ENCODE peak calls at places on chromosomes 2 and 18, in four cellular contexts. One of them, this sample, is unnamed.

GRCh38 chr18:3007491-3007890 is 5.5 kb downstream of the LPIN2 start:
- DNase-seq in A549: no peak
- DNase-seq in IMR-90: no peak
- DNase-seq in GM23338: no peak
- DNase-seq in this sample: no peak

GRCh38 chr2:195027947-195028346 is 629.1 kb upstream of the SLC39A10 start:
- DNase-seq in IMR-90: no peak
- DNase-seq in GM23338: peak
- DNase-seq in A549: no peak
- DNase-seq in this sample: no peak

GRCh38 chr2:111940333-111940902 is 42.0 kb downstream of the MERTK start:
- DNase-seq in IMR-90: no peak
- DNase-seq in A549: no peak
- DNase-seq in GM23338: no peak
- DNase-seq in this sample: no peak

GRCh38 chr2:37766087-37766486 is 94.6 kb upstream of the CDC42EP3 start:
- DNase-seq in A549: peak
- DNase-seq in IMR-90: no peak
- DNase-seq in GM23338: peak
- DNase-seq in this sample: no peak

GRCh38 chr18:8501044-8501443 is 108.2 kb upstream of the RAB12 start:
- DNase-seq in GM23338: no peak
- DNase-seq in IMR-90: no peak
- DNase-seq in A549: no peak
- DNase-seq in this sample: no peak

GRCh38 chr2:55743583-55743982 is 49.9 kb upstream of the PNPT1 start:
- DNase-seq in IMR-90: peak
- DNase-seq in GM23338: no peak
- DNase-seq in A549: no peak
- DNase-seq in this sample: no peak

GRCh38 chr2:96317584-96317997 is 7.5 kb upstream of the ITPRIPL1 start:
- DNase-seq in GM23338: no peak
- DNase-seq in A549: no peak
- DNase-seq in IMR-90: no peak
- DNase-seq in this sample: no peak

GRCh38 chr18:56565059-56565458 is 73.3 kb downstream of the TXNL1 start:
- DNase-seq in GM23338: no peak
- DNase-seq in IMR-90: no peak
- DNase-seq in A549: no peak
- DNase-seq in this sample: no peak

GRCh38 chr2:240179186-240179815 is 38.8 kb upstream of the OTOS start:
- DNase-seq in A549: no peak
- DNase-seq in IMR-90: no peak
- DNase-seq in GM23338: no peak
- DNase-seq in this sample: no peak

GRCh38 chr18:79934311-79935097 is 16.9 kb downstream of the SLC66A2 start:
- DNase-seq in A549: no peak
- DNase-seq in IMR-90: no peak
- DNase-seq in GM23338: no peak
- DNase-seq in this sample: peak

GRCh38 chr18:44839239-44839666 is 158.6 kb downstream of the SETBP1 start:
- DNase-seq in GM23338: peak
- DNase-seq in IMR-90: peak
- DNase-seq in A549: peak
- DNase-seq in this sample: peak

GRCh38 chr2:118013221-118013723 is 598 bp downstream of the CCDC93 start:
- DNase-seq in A549: no peak
- DNase-seq in GM23338: peak
- DNase-seq in IMR-90: no peak
- DNase-seq in this sample: peak

GRCh38 chr2:237201461-237202287 is 116.0 kb downstream of the COPS8 start:
- DNase-seq in IMR-90: peak
- DNase-seq in GM23338: no peak
- DNase-seq in A549: peak
- DNase-seq in this sample: no peak

GRCh38 chr18:24627644-24628315 is 167.3 kb downstream of the HRH4 start:
- DNase-seq in IMR-90: peak
- DNase-seq in A549: no peak
- DNase-seq in GM23338: no peak
- DNase-seq in this sample: no peak

GRCh38 chr2:98730053-98730850 is 680 bp downstream of the MGAT4A start:
- DNase-seq in A549: peak
- DNase-seq in GM23338: peak
- DNase-seq in IMR-90: no peak
- DNase-seq in this sample: peak

GRCh38 chr2:38610851-38611801 is 8.4 kb upstream of the HNRNPLL start:
- DNase-seq in IMR-90: peak
- DNase-seq in A549: no peak
- DNase-seq in GM23338: no peak
- DNase-seq in this sample: no peak

GRCh38 chr2:187580462-187581124 is 26.4 kb upstream of the TFPI start:
- DNase-seq in IMR-90: peak
- DNase-seq in GM23338: peak
- DNase-seq in A549: peak
- DNase-seq in this sample: no peak

DNA sequence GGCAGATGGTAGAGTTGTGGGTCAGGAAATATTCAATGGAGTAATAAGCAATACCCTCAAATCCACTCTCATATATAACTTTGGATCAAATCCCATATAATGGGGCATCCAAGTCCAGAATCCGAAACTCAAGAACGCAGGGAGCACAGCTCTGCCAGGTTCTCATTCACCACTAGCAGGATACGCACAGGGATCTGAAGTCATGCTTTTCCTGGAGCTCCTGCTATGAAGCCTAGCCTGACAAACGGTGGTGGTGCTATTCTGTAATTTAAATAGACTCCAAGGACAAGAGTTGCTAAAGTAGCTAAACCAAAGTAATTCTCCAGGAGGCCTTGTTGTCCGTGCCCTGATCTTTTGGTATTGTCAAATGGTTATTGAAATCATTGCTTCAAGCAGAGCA is 264.8 kb downstream of the SLC8A1 start:
- DNase-seq in IMR-90: no peak
- DNase-seq in GM23338: no peak
- DNase-seq in A549: no peak
- DNase-seq in this sample: no peak
- H3K27ac ChIP-seq in IMR-90: no peak
- H3K27ac ChIP-seq in GM23338: no peak
- H3K27ac ChIP-seq in A549: no peak
- H3K27ac ChIP-seq in this sample: no peak

DNA sequence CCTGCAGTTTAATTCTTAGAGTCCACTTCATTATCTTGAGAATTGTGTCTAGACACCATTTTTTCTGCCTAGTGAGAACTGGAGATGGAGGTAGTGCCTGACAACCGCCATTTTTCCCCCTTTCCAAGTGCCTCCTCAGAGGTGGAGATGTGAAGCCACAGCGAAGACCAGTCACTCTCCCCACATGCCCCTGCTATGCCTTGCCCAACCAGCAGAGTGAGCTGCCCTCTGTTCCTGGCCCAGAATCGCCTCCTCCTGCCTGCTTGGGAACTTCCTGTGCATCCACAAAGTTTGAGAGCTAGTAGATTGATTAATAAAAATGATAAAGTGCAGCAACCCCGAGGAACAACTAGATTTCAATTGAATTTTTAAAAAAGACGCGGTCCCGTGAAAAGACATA is 123.3 kb downstream of the CLIP4 start:
- DNase-seq in IMR-90: peak
- DNase-seq in A549: peak
- DNase-seq in GM23338: peak
- DNase-seq in this sample: peak
- TF ChIP-seq CTCF in IMR-90: peak
- TF ChIP-seq CTCF in A549: peak
- TF ChIP-seq CTCF in GM23338: peak
- TF ChIP-seq CTCF in this sample: peak

GRCh38 chr2:41913921-41914609 is 133.8 kb upstream of the PKDCC start:
- DNase-seq in A549: no peak
- DNase-seq in IMR-90: no peak
- DNase-seq in GM23338: no peak
- DNase-seq in this sample: no peak
- H3K27ac ChIP-seq in A549: no peak
- H3K27ac ChIP-seq in IMR-90: no peak
- H3K27ac ChIP-seq in GM23338: no peak
- H3K27ac ChIP-seq in this sample: no peak

DNA sequence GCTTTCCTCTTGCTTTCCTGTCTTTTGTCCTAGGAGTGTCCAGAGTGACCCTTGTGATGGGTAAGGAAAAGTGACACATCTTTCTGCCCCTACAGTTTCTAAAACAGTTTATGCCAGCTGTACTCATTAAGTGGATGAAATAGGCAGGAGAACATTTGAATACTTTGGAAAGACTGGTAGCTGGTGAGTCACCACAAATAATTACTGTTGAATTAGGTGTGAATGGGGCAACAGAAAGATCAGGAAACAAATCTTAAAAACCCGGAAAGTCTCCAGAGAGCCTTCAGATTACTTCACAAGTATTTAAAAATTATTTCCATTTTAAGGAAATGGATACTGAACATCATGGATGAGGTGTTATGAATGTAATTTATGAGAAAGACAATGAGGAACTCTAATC is 278.5 kb downstream of the CLIP4 start:
- DNase-seq in IMR-90: no peak
- DNase-seq in GM23338: no peak
- DNase-seq in A549: no peak
- DNase-seq in this sample: no peak
- TF ChIP-seq CTCF in IMR-90: no peak
- TF ChIP-seq CTCF in GM23338: no peak
- TF ChIP-seq CTCF in A549: no peak
- TF ChIP-seq CTCF in this sample: no peak

This sample was measured in WERI-Rb-1.